ENCODE peak calls at places on chromosomes 5 and 9, in five cellular contexts. One of them, this sample, is unnamed.

GRCh38 chr9:137366445-137366810 is 56.5 kb downstream of the EXD3 start:
- DNase-seq in neural progenitor cell: no peak
- DNase-seq in CD8-positive, alpha-beta T cell: no peak
- DNase-seq in AG04450: no peak
- DNase-seq in mammary epithelial cell: no peak
- DNase-seq in this sample: no peak

GRCh38 chr5:82174919-82175219 is 103.3 kb downstream of the RPS23 start:
- DNase-seq in AG04450: no peak
- DNase-seq in mammary epithelial cell: no peak
- DNase-seq in CD8-positive, alpha-beta T cell: no peak
- DNase-seq in neural progenitor cell: no peak
- DNase-seq in this sample: no peak

GRCh38 chr5:28809811-28810750 is 1771.7 kb upstream of the CDH9 start:
- DNase-seq in AG04450: no peak
- DNase-seq in CD8-positive, alpha-beta T cell: no peak
- DNase-seq in neural progenitor cell: no peak
- DNase-seq in mammary epithelial cell: no peak
- DNase-seq in this sample: no peak

GRCh38 chr5:151093476-151093889 is 12.6 kb upstream of the TNIP1 start:
- DNase-seq in neural progenitor cell: no peak
- DNase-seq in CD8-positive, alpha-beta T cell: no peak
- DNase-seq in mammary epithelial cell: peak
- DNase-seq in AG04450: no peak
- DNase-seq in this sample: no peak

GRCh38 chr9:9061599-9061998 is 1262.0 kb upstream of the DMAC1 start:
- DNase-seq in mammary epithelial cell: no peak
- DNase-seq in CD8-positive, alpha-beta T cell: no peak
- DNase-seq in AG04450: no peak
- DNase-seq in neural progenitor cell: no peak
- DNase-seq in this sample: no peak

GRCh38 chr5:88094403-88094802 is 174.2 kb downstream of the TMEM161B start:
- DNase-seq in neural progenitor cell: no peak
- DNase-seq in mammary epithelial cell: no peak
- DNase-seq in AG04450: no peak
- DNase-seq in CD8-positive, alpha-beta T cell: no peak
- DNase-seq in this sample: no peak

GRCh38 chr5:78953092-78953800 is 31.9 kb downstream of the ARSB start:
- DNase-seq in AG04450: no peak
- DNase-seq in CD8-positive, alpha-beta T cell: no peak
- DNase-seq in neural progenitor cell: no peak
- DNase-seq in mammary epithelial cell: peak
- DNase-seq in this sample: peak

GRCh38 chr9:93122721-93123221 is 11.3 kb downstream of the NINJ1 start:
- DNase-seq in neural progenitor cell: no peak
- DNase-seq in CD8-positive, alpha-beta T cell: no peak
- DNase-seq in mammary epithelial cell: no peak
- DNase-seq in AG04450: no peak
- DNase-seq in this sample: no peak

GRCh38 chr5:1105350-1106265 is 6.3 kb downstream of the SLC12A7 start:
- DNase-seq in AG04450: no peak
- DNase-seq in CD8-positive, alpha-beta T cell: no peak
- DNase-seq in neural progenitor cell: no peak
- DNase-seq in mammary epithelial cell: no peak
- DNase-seq in this sample: no peak

GRCh38 chr9:8136477-8136876 is 336.9 kb upstream of the DMAC1 start:
- DNase-seq in AG04450: no peak
- DNase-seq in mammary epithelial cell: no peak
- DNase-seq in neural progenitor cell: no peak
- DNase-seq in CD8-positive, alpha-beta T cell: no peak
- DNase-seq in this sample: no peak

GRCh38 chr9:89635007-89635742 is 30.4 kb downstream of the GADD45G start:
- DNase-seq in mammary epithelial cell: peak
- DNase-seq in AG04450: no peak
- DNase-seq in neural progenitor cell: no peak
- DNase-seq in CD8-positive, alpha-beta T cell: no peak
- DNase-seq in this sample: no peak

GRCh38 chr5:153991168-153991567 is 47.5 kb downstream of the FAM114A2 start:
- DNase-seq in AG04450: no peak
- DNase-seq in mammary epithelial cell: peak
- DNase-seq in neural progenitor cell: no peak
- DNase-seq in CD8-positive, alpha-beta T cell: no peak
- DNase-seq in this sample: no peak

GRCh38 chr5:115551415-115551814 is 6.8 kb upstream of the FEM1C start:
- DNase-seq in neural progenitor cell: no peak
- DNase-seq in AG04450: no peak
- DNase-seq in mammary epithelial cell: peak
- DNase-seq in CD8-positive, alpha-beta T cell: no peak
- DNase-seq in this sample: no peak

GRCh38 chr5:149404746-149405549 is 25.9 kb upstream of the IL17B start:
- DNase-seq in neural progenitor cell: no peak
- DNase-seq in CD8-positive, alpha-beta T cell: no peak
- DNase-seq in mammary epithelial cell: peak
- DNase-seq in AG04450: no peak
- DNase-seq in this sample: no peak

GRCh38 chr9:4077499-4078102 is 222.3 kb downstream of the GLIS3 start:
- DNase-seq in mammary epithelial cell: peak
- DNase-seq in CD8-positive, alpha-beta T cell: peak
- DNase-seq in AG04450: peak
- DNase-seq in neural progenitor cell: peak
- DNase-seq in this sample: peak

GRCh38 chr9:36119476-36119875 is 17.1 kb upstream of the GLIPR2 start:
- DNase-seq in mammary epithelial cell: no peak
- DNase-seq in AG04450: no peak
- DNase-seq in CD8-positive, alpha-beta T cell: no peak
- DNase-seq in neural progenitor cell: no peak
- DNase-seq in this sample: no peak

GRCh38 chr9:3511537-3511936 is 14.3 kb downstream of the RFX3 start:
- DNase-seq in neural progenitor cell: no peak
- DNase-seq in mammary epithelial cell: no peak
- DNase-seq in CD8-positive, alpha-beta T cell: no peak
- DNase-seq in AG04450: no peak
- DNase-seq in this sample: no peak

GRCh38 chr9:93582550-93582949 is 6.2 kb downstream of the PHF2 start:
- DNase-seq in neural progenitor cell: no peak
- DNase-seq in mammary epithelial cell: no peak
- DNase-seq in CD8-positive, alpha-beta T cell: no peak
- DNase-seq in AG04450: no peak
- DNase-seq in this sample: no peak

GRCh38 chr5:90783460-90784333 is 225.1 kb downstream of the ADGRV1 start:
- DNase-seq in CD8-positive, alpha-beta T cell: peak
- DNase-seq in mammary epithelial cell: peak
- DNase-seq in AG04450: peak
- DNase-seq in neural progenitor cell: peak
- DNase-seq in this sample: peak

GRCh38 chr9:121735065-121735791 is 83.8 kb downstream of the DAB2IP start:
- DNase-seq in neural progenitor cell: peak
- DNase-seq in CD8-positive, alpha-beta T cell: no peak
- DNase-seq in mammary epithelial cell: peak
- DNase-seq in AG04450: no peak
- DNase-seq in this sample: no peak

GRCh38 chr9:127968717-127969383 is 11.9 kb downstream of the EEIG1 start:
- DNase-seq in mammary epithelial cell: peak
- DNase-seq in neural progenitor cell: no peak
- DNase-seq in CD8-positive, alpha-beta T cell: no peak
- DNase-seq in AG04450: peak
- DNase-seq in this sample: peak

GRCh38 chr9:22383720-22384119 is 62.9 kb upstream of the DMRTA1 start:
- DNase-seq in neural progenitor cell: peak
- DNase-seq in AG04450: no peak
- DNase-seq in mammary epithelial cell: peak
- DNase-seq in CD8-positive, alpha-beta T cell: no peak
- DNase-seq in this sample: no peak

GRCh38 chr9:124388275-124389048 is 26.8 kb downstream of the PSMB7 start:
- DNase-seq in mammary epithelial cell: no peak
- DNase-seq in CD8-positive, alpha-beta T cell: no peak
- DNase-seq in neural progenitor cell: no peak
- DNase-seq in AG04450: no peak
- DNase-seq in this sample: no peak

GRCh38 chr5:135392256-135392655 is 6.8 kb downstream of the MACROH2A1 start:
- DNase-seq in mammary epithelial cell: peak
- DNase-seq in CD8-positive, alpha-beta T cell: no peak
- DNase-seq in AG04450: no peak
- DNase-seq in neural progenitor cell: no peak
- DNase-seq in this sample: no peak

GRCh38 chr5:141636413-141637265 is at the start of the genes HDAC3 and RELL2:
- DNase-seq in CD8-positive, alpha-beta T cell: peak
- DNase-seq in AG04450: peak
- DNase-seq in neural progenitor cell: peak
- DNase-seq in mammary epithelial cell: peak
- DNase-seq in this sample: no peak

GRCh38 chr9:115013998-115014397 is 83.6 kb upstream of the TNFSF8 start:
- DNase-seq in AG04450: peak
- DNase-seq in neural progenitor cell: peak
- DNase-seq in mammary epithelial cell: peak
- DNase-seq in CD8-positive, alpha-beta T cell: peak
- DNase-seq in this sample: no peak

GRCh38 chr9:115014438-115014837 is 84.0 kb upstream of the TNFSF8 start:
- DNase-seq in CD8-positive, alpha-beta T cell: no peak
- DNase-seq in neural progenitor cell: no peak
- DNase-seq in mammary epithelial cell: no peak
- DNase-seq in AG04450: no peak
- DNase-seq in this sample: no peak

GRCh38 chr9:115016369-115016768 is 86.0 kb upstream of the TNFSF8 start:
- DNase-seq in mammary epithelial cell: peak
- DNase-seq in CD8-positive, alpha-beta T cell: no peak
- DNase-seq in AG04450: no peak
- DNase-seq in neural progenitor cell: no peak
- DNase-seq in this sample: no peak

GRCh38 chr9:115012476-115012875 is 82.1 kb upstream of the TNFSF8 start:
- DNase-seq in mammary epithelial cell: no peak
- DNase-seq in AG04450: no peak
- DNase-seq in neural progenitor cell: no peak
- DNase-seq in CD8-positive, alpha-beta T cell: no peak
- DNase-seq in this sample: no peak

DNA sequence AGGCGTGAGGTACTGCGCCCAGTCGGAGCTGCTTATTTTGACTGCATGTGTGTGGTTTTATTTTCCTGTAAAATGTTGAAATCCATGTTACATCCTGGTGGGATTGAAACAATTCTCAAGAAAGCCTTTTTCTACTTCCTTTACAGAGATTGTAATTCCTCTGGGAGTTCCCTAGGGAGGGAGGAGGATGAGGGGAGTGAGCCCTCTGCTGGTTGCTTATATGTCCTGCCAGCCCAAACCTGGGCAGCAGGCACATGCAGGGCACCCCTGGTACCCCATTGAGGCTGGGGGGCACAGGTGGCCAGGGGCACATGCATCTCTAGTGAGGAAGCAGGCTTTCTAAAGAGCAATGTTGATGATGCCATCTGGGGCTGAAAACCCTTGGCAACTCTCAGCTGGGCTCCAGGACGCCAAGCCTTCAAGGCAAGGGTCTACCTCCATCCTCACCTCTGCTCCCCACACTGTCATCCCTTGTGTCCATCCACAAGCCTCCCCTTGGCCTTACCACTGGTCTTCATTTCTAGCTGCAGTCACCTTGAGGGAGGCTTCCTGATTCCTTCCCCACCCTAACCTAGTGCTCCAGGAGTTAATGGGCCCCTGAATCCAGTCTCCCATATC is 84.7 kb upstream of the TNFSF8 start:
- DNase-seq in mammary epithelial cell: peak
- DNase-seq in neural progenitor cell: peak
- DNase-seq in CD8-positive, alpha-beta T cell: no peak
- DNase-seq in AG04450: no peak
- DNase-seq in this sample: no peak
- TF ChIP-seq CTCF in mammary epithelial cell: peak
- TF ChIP-seq CTCF in neural progenitor cell: peak
- TF ChIP-seq CTCF in CD8-positive, alpha-beta T cell: no peak
- TF ChIP-seq CTCF in AG04450: peak
- TF ChIP-seq CTCF in this sample: peak

GRCh38 chr5:142945321-142945720 is 175.1 kb downstream of the ARHGAP26 start:
- DNase-seq in CD8-positive, alpha-beta T cell: no peak
- DNase-seq in neural progenitor cell: no peak
- DNase-seq in AG04450: no peak
- DNase-seq in mammary epithelial cell: no peak
- DNase-seq in this sample: no peak

GRCh38 chr5:142945845-142946244 is 175.7 kb downstream of the ARHGAP26 start:
- DNase-seq in mammary epithelial cell: no peak
- DNase-seq in CD8-positive, alpha-beta T cell: no peak
- DNase-seq in neural progenitor cell: no peak
- DNase-seq in AG04450: no peak
- DNase-seq in this sample: no peak

GRCh38 chr5:142942901-142943300 is 172.7 kb downstream of the ARHGAP26 start:
- DNase-seq in neural progenitor cell: no peak
- DNase-seq in CD8-positive, alpha-beta T cell: no peak
- DNase-seq in AG04450: no peak
- DNase-seq in mammary epithelial cell: no peak
- DNase-seq in this sample: no peak

GRCh38 chr5:142946547-142947426 is 176.6 kb downstream of the ARHGAP26 start:
- DNase-seq in neural progenitor cell: no peak
- DNase-seq in CD8-positive, alpha-beta T cell: no peak
- DNase-seq in AG04450: no peak
- DNase-seq in mammary epithelial cell: no peak
- DNase-seq in this sample: no peak

DNA sequence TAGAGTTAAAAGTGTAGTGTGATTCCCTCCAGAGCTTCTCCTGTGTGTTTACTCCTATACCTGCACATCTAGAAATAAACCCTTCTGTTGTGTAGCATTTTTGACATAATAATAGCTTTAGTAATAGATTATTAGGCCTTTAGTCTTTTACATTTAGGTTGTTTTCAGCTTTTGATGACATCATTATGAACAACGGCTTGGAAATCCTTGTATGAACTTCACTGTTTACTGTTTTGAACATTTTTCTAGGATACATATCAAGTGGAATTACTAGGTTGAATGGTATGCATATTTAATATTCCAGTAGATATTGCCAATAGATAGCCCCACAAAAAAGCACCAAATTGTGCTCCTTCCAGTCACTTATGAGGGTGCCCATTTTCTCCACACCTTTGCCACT is 174.0 kb downstream of the ARHGAP26 start:
- DNase-seq in mammary epithelial cell: no peak
- DNase-seq in neural progenitor cell: no peak
- DNase-seq in CD8-positive, alpha-beta T cell: no peak
- DNase-seq in AG04450: no peak
- DNase-seq in this sample: no peak
- TF ChIP-seq CTCF in mammary epithelial cell: no peak
- TF ChIP-seq CTCF in neural progenitor cell: no peak
- TF ChIP-seq CTCF in CD8-positive, alpha-beta T cell: no peak
- TF ChIP-seq CTCF in AG04450: no peak
- TF ChIP-seq CTCF in this sample: no peak

DNA sequence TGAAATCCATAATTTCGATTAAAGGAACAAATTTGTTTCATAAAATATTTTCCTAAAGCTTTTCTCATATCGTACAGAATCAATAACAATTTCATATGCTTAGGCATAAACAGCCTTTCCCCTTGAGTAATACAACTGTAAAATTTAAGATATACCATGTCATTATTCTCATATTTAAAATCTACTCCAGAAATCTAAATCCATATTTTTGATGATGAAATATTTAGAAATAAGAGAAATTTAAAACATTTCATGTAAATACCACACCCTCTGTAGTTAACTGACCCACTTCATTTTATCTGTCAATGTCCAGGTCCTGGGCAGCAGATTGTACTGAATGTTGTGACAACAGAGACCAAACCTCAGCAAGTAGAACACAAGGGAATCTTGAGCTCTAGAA is 5.1 kb downstream of the POC5 start:
- DNase-seq in AG04450: no peak
- DNase-seq in CD8-positive, alpha-beta T cell: no peak
- DNase-seq in neural progenitor cell: no peak
- DNase-seq in mammary epithelial cell: no peak
- DNase-seq in this sample: no peak
- TF ChIP-seq CTCF in AG04450: no peak
- TF ChIP-seq CTCF in CD8-positive, alpha-beta T cell: no peak
- TF ChIP-seq CTCF in neural progenitor cell: no peak
- TF ChIP-seq CTCF in mammary epithelial cell: no peak
- TF ChIP-seq CTCF in this sample: no peak

GRCh38 chr9:96566401-96567202 is 53.0 kb downstream of the CDC14B start:
- DNase-seq in CD8-positive, alpha-beta T cell: peak
- DNase-seq in mammary epithelial cell: peak
- DNase-seq in AG04450: no peak
- DNase-seq in neural progenitor cell: peak
- DNase-seq in this sample: no peak
- TF ChIP-seq CTCF in CD8-positive, alpha-beta T cell: peak
- TF ChIP-seq CTCF in mammary epithelial cell: peak
- TF ChIP-seq CTCF in AG04450: peak
- TF ChIP-seq CTCF in neural progenitor cell: peak
- TF ChIP-seq CTCF in this sample: peak

This sample was measured in keratinocyte.